ENCODE peak calls at places on chromosomes 13 and 19, in eight cellular contexts. C, N, X, A, P, L, M and T are unnamed samples.

GRCh38 chr19:6533746-6534418 is 3.1 kb downstream of the TNFSF9 start:
- DNase-seq in C (no peak), N (no peak), X (no peak), A (no peak), P (no peak), L (no peak), M (no peak), T (no peak)

GRCh38 chr13:106063591-106064308 is 471.7 kb downstream of the EFNB2 start:
- DNase-seq in C (no peak), N (no peak), X (peak; percentile 51), A (no peak), P (no peak), L (no peak), M (no peak), T (no peak)

GRCh38 chr19:38209671-38210457 is 14.2 kb downstream of the DPF1 start:
- DNase-seq in C (peak; percentile 48), N (no peak), X (peak; percentile 48), A (no peak), P (no peak), L (no peak), M (no peak), T (no peak)

GRCh38 chr19:16078759-16079707 is 2.7 kb downstream of the TPM4 start:
- DNase-seq in C (no peak), N (no peak), X (peak; percentile 93), A (peak; percentile 83), P (no peak), L (peak; percentile 71), M (peak; percentile 75), T (peak; percentile 92)

GRCh38 chr19:12737666-12738351 is 512 bp downstream of the GET3 start:
- DNase-seq in C (no peak), N (no peak), X (no peak), A (no peak), P (no peak), L (no peak), M (no peak), T (no peak)

GRCh38 chr13:48318014-48318713 is 14.6 kb downstream of the RB1 start:
- DNase-seq in C (peak; percentile 62), N (no peak), X (no peak), A (no peak), P (no peak), L (no peak), M (no peak), T (no peak)

GRCh38 chr13:79681069-79681468 is 200.1 kb downstream of the NDFIP2 start:
- DNase-seq in C (no peak), N (no peak), X (no peak), A (no peak), P (no peak), L (no peak), M (no peak), T (no peak)

GRCh38 chr13:48727252-48728011 is 73.7 kb downstream of the CYSLTR2 start:
- DNase-seq in C (no peak), N (no peak), X (no peak), A (no peak), P (no peak), L (no peak), M (no peak), T (no peak)

GRCh38 chr19:18749362-18750231 is 41.5 kb downstream of the COMP start:
- DNase-seq in C (no peak), N (no peak), X (no peak), A (no peak), P (no peak), L (no peak), M (no peak), T (no peak)

GRCh38 chr19:33814181-33815165 is 17.8 kb downstream of the KCTD15 start:
- DNase-seq in C (no peak), N (no peak), X (no peak), A (no peak), P (no peak), L (no peak), M (no peak), T (no peak)

GRCh38 chr19:3142292-3142670 is 6.4 kb downstream of the GNA15 start:
- DNase-seq in C (no peak), N (no peak), X (peak; percentile 87), A (no peak), P (no peak), L (no peak), M (no peak), T (no peak)

GRCh38 chr13:23384111-23384510 is 49.4 kb downstream of the SACS start:
- DNase-seq in C (no peak), N (no peak), X (peak; percentile 51), A (no peak), P (no peak), L (no peak), M (no peak), T (peak; percentile 61)

GRCh38 chr13:84607614-84608013 is 725.3 kb upstream of the SLITRK1 start:
- DNase-seq in C (no peak), N (no peak), X (no peak), A (no peak), P (no peak), L (no peak), M (no peak), T (no peak)

GRCh38 chr13:71865858-71866172 is 1.2 kb downstream of the DACH1 start:
- DNase-seq in C (peak; percentile 23), N (no peak), X (no peak), A (no peak), P (no peak), L (no peak), M (no peak), T (no peak)

GRCh38 chr13:99864627-99864990 is 107.0 kb downstream of the ZIC5 start:
- DNase-seq in C (no peak), N (no peak), X (no peak), A (no peak), P (no peak), L (no peak), M (no peak), T (no peak)

GRCh38 chr19:23402388-23402787 is 7.1 kb upstream of the ZNF91 start:
- DNase-seq in C (no peak), N (no peak), X (no peak), A (no peak), P (no peak), L (no peak), M (no peak), T (no peak)

GRCh38 chr13:110108348-110109139 is 198.4 kb downstream of the COL4A1 start:
- DNase-seq in C (peak; percentile 84), N (no peak), X (peak; percentile 78), A (no peak), P (no peak), L (no peak), M (no peak), T (no peak)

GRCh38 chr13:111404746-111405145 is 84.3 kb downstream of the TEX29 start:
- DNase-seq in C (peak; percentile 2), N (no peak), X (no peak), A (no peak), P (no peak), L (no peak), M (no peak), T (no peak)

GRCh38 chr19:58361900-58362271 is 665 bp downstream of the ZNF497 start:
- DNase-seq in C (peak; percentile 63), N (no peak), X (peak; percentile 67), A (peak; percentile 45), P (no peak), L (no peak), M (peak; percentile 21), T (no peak)

GRCh38 chr13:98279473-98280175 is 102.6 kb upstream of the RNF113B start:
- DNase-seq in C (no peak), N (no peak), X (peak; percentile 29), A (peak; percentile 18), P (no peak), L (no peak), M (no peak), T (peak; percentile 5)

GRCh38 chr19:17318966-17319365 is 9.6 kb downstream of the DDA1 start:
- DNase-seq in C (no peak), N (no peak), X (no peak), A (no peak), P (no peak), L (no peak), M (no peak), T (no peak)